ENCODE peak calls at places on chromosomes 2 and 18, in six cellular contexts. One of them, this sample, is unnamed. For H3K27me3, the result is how much of the 10 kb centered on the place peaks cover.

GRCh38 chr2:230347659-230348305 is 20.8 kb downstream of the SP140L start:
- DNase-seq in lower lobe of right lung: no peak
- DNase-seq in PC-3: no peak
- DNase-seq in CD4-positive, alpha-beta memory T cell: no peak
- DNase-seq in endodermal cell: no peak
- DNase-seq in effector memory CD4-positive, alpha-beta T cell: no peak
- DNase-seq in this sample: no peak

GRCh38 chr18:45863469-45863868 is 38.0 kb downstream of the SIGLEC15 start:
- DNase-seq in lower lobe of right lung: no peak
- DNase-seq in PC-3: no peak
- DNase-seq in CD4-positive, alpha-beta memory T cell: no peak
- DNase-seq in endodermal cell: no peak
- DNase-seq in effector memory CD4-positive, alpha-beta T cell: no peak
- DNase-seq in this sample: no peak

GRCh38 chr18:515156-515815 is 14.8 kb upstream of the COLEC12 start:
- DNase-seq in lower lobe of right lung: no peak
- DNase-seq in PC-3: no peak
- DNase-seq in CD4-positive, alpha-beta memory T cell: no peak
- DNase-seq in endodermal cell: peak
- DNase-seq in effector memory CD4-positive, alpha-beta T cell: no peak
- DNase-seq in this sample: no peak

GRCh38 chr2:191038241-191038725 is 24.3 kb upstream of the STAT1 start:
- DNase-seq in lower lobe of right lung: no peak
- DNase-seq in PC-3: peak
- DNase-seq in CD4-positive, alpha-beta memory T cell: peak
- DNase-seq in endodermal cell: no peak
- DNase-seq in effector memory CD4-positive, alpha-beta T cell: peak
- DNase-seq in this sample: no peak

GRCh38 chr18:58067611-58068010 is 23.6 kb downstream of the NEDD4L start:
- DNase-seq in lower lobe of right lung: no peak
- DNase-seq in PC-3: peak
- DNase-seq in CD4-positive, alpha-beta memory T cell: no peak
- DNase-seq in endodermal cell: no peak
- DNase-seq in effector memory CD4-positive, alpha-beta T cell: no peak
- DNase-seq in this sample: no peak

GRCh38 chr2:10549621-10550020 is 101.5 kb upstream of the ODC1 start:
- DNase-seq in lower lobe of right lung: no peak
- DNase-seq in PC-3: no peak
- DNase-seq in CD4-positive, alpha-beta memory T cell: no peak
- DNase-seq in endodermal cell: no peak
- DNase-seq in effector memory CD4-positive, alpha-beta T cell: no peak
- DNase-seq in this sample: no peak

GRCh38 chr18:50917021-50917420 is 38.1 kb downstream of the ME2 start:
- DNase-seq in lower lobe of right lung: no peak
- DNase-seq in PC-3: peak
- DNase-seq in CD4-positive, alpha-beta memory T cell: no peak
- DNase-seq in endodermal cell: no peak
- DNase-seq in effector memory CD4-positive, alpha-beta T cell: no peak
- DNase-seq in this sample: no peak

GRCh38 chr2:30267576-30267975 is 36.2 kb downstream of the LBH start:
- DNase-seq in lower lobe of right lung: no peak
- DNase-seq in PC-3: no peak
- DNase-seq in CD4-positive, alpha-beta memory T cell: peak
- DNase-seq in endodermal cell: no peak
- DNase-seq in effector memory CD4-positive, alpha-beta T cell: no peak
- DNase-seq in this sample: no peak

GRCh38 chr2:46334389-46335345 is 37.5 kb downstream of the EPAS1 start:
- DNase-seq in lower lobe of right lung: no peak
- DNase-seq in PC-3: peak
- DNase-seq in CD4-positive, alpha-beta memory T cell: no peak
- DNase-seq in endodermal cell: no peak
- DNase-seq in effector memory CD4-positive, alpha-beta T cell: no peak
- DNase-seq in this sample: no peak

GRCh38 chr18:74516271-74517235 is 17.7 kb upstream of the CNDP1 start:
- DNase-seq in lower lobe of right lung: no peak
- DNase-seq in PC-3: no peak
- DNase-seq in CD4-positive, alpha-beta memory T cell: no peak
- DNase-seq in endodermal cell: peak
- DNase-seq in effector memory CD4-positive, alpha-beta T cell: no peak
- DNase-seq in this sample: no peak

GRCh38 chr2:85947593-85947992 is 58.8 kb upstream of the ST3GAL5 start:
- DNase-seq in lower lobe of right lung: no peak
- DNase-seq in PC-3: no peak
- DNase-seq in CD4-positive, alpha-beta memory T cell: no peak
- DNase-seq in endodermal cell: no peak
- DNase-seq in effector memory CD4-positive, alpha-beta T cell: no peak
- DNase-seq in this sample: no peak

GRCh38 chr2:102056079-102056581 is 64.4 kb downstream of the IL1R2 start:
- DNase-seq in lower lobe of right lung: no peak
- DNase-seq in PC-3: no peak
- DNase-seq in CD4-positive, alpha-beta memory T cell: no peak
- DNase-seq in endodermal cell: no peak
- DNase-seq in effector memory CD4-positive, alpha-beta T cell: no peak
- DNase-seq in this sample: no peak

GRCh38 chr2:229445501-229446294 is 174.6 kb upstream of the PID1 start:
- DNase-seq in lower lobe of right lung: no peak
- DNase-seq in PC-3: no peak
- DNase-seq in CD4-positive, alpha-beta memory T cell: no peak
- DNase-seq in endodermal cell: no peak
- DNase-seq in effector memory CD4-positive, alpha-beta T cell: no peak
- DNase-seq in this sample: no peak

GRCh38 chr2:11672404-11672803 is 2.4 kb upstream of the NTSR2 start:
- DNase-seq in lower lobe of right lung: no peak
- DNase-seq in PC-3: no peak
- DNase-seq in CD4-positive, alpha-beta memory T cell: no peak
- DNase-seq in endodermal cell: no peak
- DNase-seq in effector memory CD4-positive, alpha-beta T cell: no peak
- DNase-seq in this sample: no peak

GRCh38 chr18:77099501-77100370 is 32.8 kb downstream of the MBP start:
- DNase-seq in lower lobe of right lung: no peak
- DNase-seq in PC-3: no peak
- DNase-seq in CD4-positive, alpha-beta memory T cell: peak
- DNase-seq in endodermal cell: peak
- DNase-seq in effector memory CD4-positive, alpha-beta T cell: peak
- DNase-seq in this sample: no peak

GRCh38 chr18:55900380-55900779 is 312.4 kb upstream of the TCF4 start:
- DNase-seq in lower lobe of right lung: no peak
- DNase-seq in PC-3: peak
- DNase-seq in CD4-positive, alpha-beta memory T cell: no peak
- DNase-seq in endodermal cell: no peak
- DNase-seq in effector memory CD4-positive, alpha-beta T cell: no peak
- DNase-seq in this sample: no peak

GRCh38 chr2:231671617-231672350 is 36.5 kb upstream of the PTMA start:
- DNase-seq in lower lobe of right lung: peak
- DNase-seq in PC-3: no peak
- DNase-seq in CD4-positive, alpha-beta memory T cell: no peak
- DNase-seq in endodermal cell: peak
- DNase-seq in effector memory CD4-positive, alpha-beta T cell: no peak
- DNase-seq in this sample: peak

GRCh38 chr2:203706403-203706802 is at the start of gene CD28:
- DNase-seq in lower lobe of right lung: no peak
- DNase-seq in PC-3: no peak
- DNase-seq in CD4-positive, alpha-beta memory T cell: peak
- DNase-seq in endodermal cell: no peak
- DNase-seq in effector memory CD4-positive, alpha-beta T cell: peak
- DNase-seq in this sample: no peak

GRCh38 chr18:62585274-62586147 is 62.7 kb downstream of the ZCCHC2 start:
- DNase-seq in lower lobe of right lung: no peak
- DNase-seq in PC-3: no peak
- DNase-seq in CD4-positive, alpha-beta memory T cell: no peak
- DNase-seq in endodermal cell: no peak
- DNase-seq in effector memory CD4-positive, alpha-beta T cell: no peak
- DNase-seq in this sample: no peak

GRCh38 chr2:158999458-158999857 is 31.0 kb downstream of the TANC1 start:
- DNase-seq in lower lobe of right lung: no peak
- DNase-seq in PC-3: peak
- DNase-seq in CD4-positive, alpha-beta memory T cell: no peak
- DNase-seq in endodermal cell: no peak
- DNase-seq in effector memory CD4-positive, alpha-beta T cell: no peak
- DNase-seq in this sample: no peak

DNA sequence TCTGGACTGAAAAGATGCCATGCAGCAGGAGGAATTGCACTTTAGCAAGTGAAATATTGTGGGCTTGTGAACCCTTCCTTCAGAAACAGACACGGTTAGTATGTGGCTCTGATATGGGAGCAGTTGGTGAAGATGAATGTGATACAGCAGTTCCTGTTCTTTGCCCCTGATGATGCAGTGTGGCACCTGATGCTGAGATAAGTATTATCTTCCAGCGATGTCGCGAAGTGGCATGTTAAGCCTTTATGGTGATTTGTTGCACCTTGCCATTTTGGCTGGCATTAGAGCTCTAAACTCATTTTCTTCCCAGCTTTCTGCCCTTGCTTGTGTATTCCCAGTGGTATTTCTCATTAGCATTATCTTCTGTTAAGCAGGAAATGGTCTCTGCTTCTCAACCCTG is 441.6 kb upstream of the RAB12 start:
- DNase-seq in lower lobe of right lung: no peak
- DNase-seq in PC-3: no peak
- DNase-seq in CD4-positive, alpha-beta memory T cell: no peak
- DNase-seq in endodermal cell: no peak
- DNase-seq in effector memory CD4-positive, alpha-beta T cell: no peak
- DNase-seq in this sample: no peak
- H3K4me3 ChIP-seq in lower lobe of right lung: no peak
- H3K4me3 ChIP-seq in PC-3: no peak
- H3K4me3 ChIP-seq in CD4-positive, alpha-beta memory T cell: no peak
- H3K4me3 ChIP-seq in endodermal cell: no peak
- H3K4me3 ChIP-seq in effector memory CD4-positive, alpha-beta T cell: no peak
- H3K4me3 ChIP-seq in this sample: no peak

GRCh38 chr18:11147962-11148654 is 1.3 kb downstream of the PIEZO2 start:
- DNase-seq in lower lobe of right lung: no peak
- DNase-seq in PC-3: no peak
- DNase-seq in CD4-positive, alpha-beta memory T cell: no peak
- DNase-seq in endodermal cell: peak
- DNase-seq in effector memory CD4-positive, alpha-beta T cell: no peak
- DNase-seq in this sample: no peak

GRCh38 chr18:11150271-11150615 is 874 bp upstream of the PIEZO2 start:
- DNase-seq in lower lobe of right lung: no peak
- DNase-seq in PC-3: no peak
- DNase-seq in CD4-positive, alpha-beta memory T cell: no peak
- DNase-seq in endodermal cell: peak
- DNase-seq in effector memory CD4-positive, alpha-beta T cell: no peak
- DNase-seq in this sample: no peak

GRCh38 chr18:11148655-11149440 is 521 bp downstream of the PIEZO2 start:
- DNase-seq in lower lobe of right lung: no peak
- DNase-seq in PC-3: no peak
- DNase-seq in CD4-positive, alpha-beta memory T cell: no peak
- DNase-seq in endodermal cell: peak
- DNase-seq in effector memory CD4-positive, alpha-beta T cell: no peak
- DNase-seq in this sample: no peak

GRCh38 chr18:11147371-11147860 is 2.0 kb downstream of the PIEZO2 start:
- DNase-seq in lower lobe of right lung: no peak
- DNase-seq in PC-3: no peak
- DNase-seq in CD4-positive, alpha-beta memory T cell: no peak
- DNase-seq in endodermal cell: peak
- DNase-seq in effector memory CD4-positive, alpha-beta T cell: no peak
- DNase-seq in this sample: no peak

GRCh38 chr18:11149441-11150270 is at the start of gene PIEZO2:
- DNase-seq in lower lobe of right lung: peak
- DNase-seq in PC-3: no peak
- DNase-seq in CD4-positive, alpha-beta memory T cell: no peak
- DNase-seq in endodermal cell: peak
- DNase-seq in effector memory CD4-positive, alpha-beta T cell: no peak
- DNase-seq in this sample: no peak
- H3K27me3 ChIP-seq in lower lobe of right lung: half or more
- H3K27me3 ChIP-seq in PC-3: half or more
- H3K27me3 ChIP-seq in CD4-positive, alpha-beta memory T cell: under half
- H3K27me3 ChIP-seq in endodermal cell: half or more
- H3K27me3 ChIP-seq in effector memory CD4-positive, alpha-beta T cell: under half
- H3K27me3 ChIP-seq in this sample: under half

GRCh38 chr2:207505180-207505579 is 24.6 kb upstream of the CREB1 start:
- DNase-seq in lower lobe of right lung: no peak
- DNase-seq in PC-3: no peak
- DNase-seq in CD4-positive, alpha-beta memory T cell: no peak
- DNase-seq in endodermal cell: peak
- DNase-seq in effector memory CD4-positive, alpha-beta T cell: no peak
- DNase-seq in this sample: no peak
- H3K4me3 ChIP-seq in lower lobe of right lung: no peak
- H3K4me3 ChIP-seq in PC-3: peak
- H3K4me3 ChIP-seq in CD4-positive, alpha-beta memory T cell: no peak
- H3K4me3 ChIP-seq in endodermal cell: no peak
- H3K4me3 ChIP-seq in effector memory CD4-positive, alpha-beta T cell: no peak
- H3K4me3 ChIP-seq in this sample: no peak

GRCh38 chr18:43159091-43159490 is 43.6 kb upstream of the RIT2 start:
- DNase-seq in lower lobe of right lung: no peak
- DNase-seq in PC-3: no peak
- DNase-seq in CD4-positive, alpha-beta memory T cell: no peak
- DNase-seq in endodermal cell: no peak
- DNase-seq in effector memory CD4-positive, alpha-beta T cell: no peak
- DNase-seq in this sample: no peak

GRCh38 chr18:43161528-43161927 is 46.0 kb upstream of the RIT2 start:
- DNase-seq in lower lobe of right lung: no peak
- DNase-seq in PC-3: no peak
- DNase-seq in CD4-positive, alpha-beta memory T cell: no peak
- DNase-seq in endodermal cell: no peak
- DNase-seq in effector memory CD4-positive, alpha-beta T cell: no peak
- DNase-seq in this sample: no peak

GRCh38 chr18:43158381-43158780 is 42.9 kb upstream of the RIT2 start:
- DNase-seq in lower lobe of right lung: no peak
- DNase-seq in PC-3: no peak
- DNase-seq in CD4-positive, alpha-beta memory T cell: no peak
- DNase-seq in endodermal cell: no peak
- DNase-seq in effector memory CD4-positive, alpha-beta T cell: no peak
- DNase-seq in this sample: no peak

GRCh38 chr18:43160509-43160908 is 45.0 kb upstream of the RIT2 start:
- DNase-seq in lower lobe of right lung: no peak
- DNase-seq in PC-3: no peak
- DNase-seq in CD4-positive, alpha-beta memory T cell: no peak
- DNase-seq in endodermal cell: no peak
- DNase-seq in effector memory CD4-positive, alpha-beta T cell: no peak
- DNase-seq in this sample: no peak
- H3K27me3 ChIP-seq in lower lobe of right lung: under half
- H3K27me3 ChIP-seq in PC-3: under half
- H3K27me3 ChIP-seq in CD4-positive, alpha-beta memory T cell: under half
- H3K27me3 ChIP-seq in endodermal cell: under half
- H3K27me3 ChIP-seq in effector memory CD4-positive, alpha-beta T cell: under half
- H3K27me3 ChIP-seq in this sample: under half

DNA sequence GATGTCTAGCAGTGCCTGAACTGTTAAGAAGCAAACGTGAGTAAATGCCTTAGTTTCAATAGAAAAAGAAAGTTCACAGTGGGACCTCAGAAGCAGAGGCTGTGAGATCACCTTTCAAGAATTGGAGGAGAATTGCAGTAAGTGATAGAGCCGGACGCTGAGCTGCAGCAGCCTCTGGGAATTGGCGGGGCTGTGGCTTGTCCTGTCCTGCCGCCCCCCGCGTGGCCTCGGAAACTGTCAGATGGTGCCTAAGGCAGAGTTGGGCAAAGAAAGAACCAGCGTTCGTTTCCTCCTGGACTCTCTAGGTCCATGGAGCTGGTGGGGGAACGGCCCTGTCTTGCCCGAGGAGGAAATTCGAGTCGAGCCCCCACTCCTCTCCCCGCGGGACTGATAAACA is 567 bp upstream of the EMILIN2 start:
- DNase-seq in lower lobe of right lung: peak
- DNase-seq in PC-3: no peak
- DNase-seq in CD4-positive, alpha-beta memory T cell: peak
- DNase-seq in endodermal cell: peak
- DNase-seq in effector memory CD4-positive, alpha-beta T cell: no peak
- DNase-seq in this sample: no peak
- H3K4me3 ChIP-seq in lower lobe of right lung: peak
- H3K4me3 ChIP-seq in PC-3: no peak
- H3K4me3 ChIP-seq in CD4-positive, alpha-beta memory T cell: peak
- H3K4me3 ChIP-seq in endodermal cell: peak
- H3K4me3 ChIP-seq in effector memory CD4-positive, alpha-beta T cell: peak
- H3K4me3 ChIP-seq in this sample: peak